ENCODE peak calls at places on chromosomes 13 and 19, in ten cellular contexts. J is thoracic aorta, D is body of pancreas, K is WTC11, V is omental fat pad, R is osteocyte, A is HL-60, N is left ventricle myocardium inferior, O is tibial nerve, E is fibroblast of pulmonary artery. P is an unnamed sample.

GRCh38 chr13:76799696-76800095 is 86.5 kb downstream of the KCTD12 start:
- DNase-seq in J (no peak), D (no peak), K (no peak), V (no peak), R (no peak), A (no peak), N (no peak), O (no peak), E (peak), P (no peak)

GRCh38 chr19:10122066-10122465 is 2.4 kb upstream of the EIF3G start:
- DNase-seq in J (no peak), D (no peak), K (no peak), V (no peak), R (no peak), A (no peak), N (no peak), O (no peak), E (peak), P (no peak)

GRCh38 chr13:28704282-28704681 is 14.5 kb downstream of the SLC46A3 start:
- DNase-seq in J (no peak), D (no peak), K (no peak), V (no peak), R (no peak), A (no peak), N (no peak), O (no peak), E (no peak), P (no peak)

GRCh38 chr19:8361921-8362793 is 1.8 kb upstream of the ANGPTL4 start:
- DNase-seq in J (peak), D (peak), K (no peak), V (peak), R (peak), A (peak), N (peak), O (peak), E (peak), P (no peak)

GRCh38 chr19:57786286-57786685 is 16.8 kb downstream of the ZNF586 start:
- DNase-seq in J (no peak), D (no peak), K (no peak), V (no peak), R (no peak), A (no peak), N (no peak), O (no peak), E (no peak), P (no peak)

GRCh38 chr13:73288596-73288995 is 229.8 kb downstream of the KLF5 start:
- DNase-seq in J (no peak), D (no peak), K (no peak), V (no peak), R (no peak), A (peak), N (no peak), O (no peak), E (no peak), P (no peak)

GRCh38 chr19:21581646-21582045 is 76.2 kb downstream of the ZNF429 start:
- DNase-seq in J (no peak), D (peak), K (no peak), V (no peak), R (no peak), A (no peak), N (no peak), O (no peak), E (no peak), P (no peak)

GRCh38 chr19:3656747-3657394 is 30.3 kb upstream of the CACTIN start:
- DNase-seq in J (no peak), D (no peak), K (no peak), V (no peak), R (no peak), A (no peak), N (no peak), O (no peak), E (no peak), P (no peak)

GRCh38 chr19:42407085-42407815 is 17.2 kb upstream of the CNFN start:
- DNase-seq in J (no peak), D (no peak), K (no peak), V (no peak), R (no peak), A (no peak), N (no peak), O (no peak), E (no peak), P (no peak)

GRCh38 chr13:112562786-112563383 is 25.1 kb downstream of the TUBGCP3 start:
- DNase-seq in J (no peak), D (no peak), K (no peak), V (no peak), R (no peak), A (no peak), N (no peak), O (no peak), E (no peak), P (no peak)

GRCh38 chr13:50613356-50613831 is 230.1 kb downstream of the DLEU7 start:
- DNase-seq in J (no peak), D (no peak), K (no peak), V (no peak), R (no peak), A (no peak), N (no peak), O (no peak), E (peak), P (no peak)

GRCh38 chr13:105069106-105069505 is 1466.4 kb downstream of the EFNB2 start:
- DNase-seq in J (no peak), D (no peak), K (no peak), V (no peak), R (no peak), A (no peak), N (no peak), O (no peak), E (no peak), P (no peak)

GRCh38 chr19:1000591-1001537 is 645 bp downstream of the GRIN3B start:
- DNase-seq in J (no peak), D (no peak), K (no peak), V (no peak), R (no peak), A (no peak), N (no peak), O (no peak), E (no peak), P (peak)

GRCh38 chr13:114140909-114141255 is 8.5 kb upstream of the RASA3 start:
- DNase-seq in J (no peak), D (no peak), K (peak), V (no peak), R (no peak), A (no peak), N (no peak), O (no peak), E (no peak), P (no peak)

GRCh38 chr19:17095141-17095919 is 19.8 kb downstream of the MYO9B start:
- DNase-seq in J (peak), D (peak), K (no peak), V (no peak), R (no peak), A (no peak), N (peak), O (no peak), E (peak), P (no peak)

GRCh38 chr19:6723738-6724137 is 3.3 kb upstream of the C3 start:
- DNase-seq in J (no peak), D (peak), K (no peak), V (no peak), R (no peak), A (peak), N (no peak), O (no peak), E (no peak), P (no peak)

GRCh38 chr19:9913237-9914000 is 22.9 kb downstream of the OLFM2 start:
- DNase-seq in J (no peak), D (peak), K (peak), V (no peak), R (no peak), A (no peak), N (peak), O (no peak), E (no peak), P (no peak)

GRCh38 chr13:72194531-72194930 is 327.5 kb upstream of the DACH1 start:
- DNase-seq in J (no peak), D (peak), K (no peak), V (no peak), R (no peak), A (no peak), N (no peak), O (no peak), E (no peak), P (no peak)

GRCh38 chr13:47252627-47253026 is 355.8 kb upstream of the HTR2A start:
- DNase-seq in J (no peak), D (no peak), K (no peak), V (no peak), R (no peak), A (no peak), N (no peak), O (no peak), E (peak), P (no peak)

GRCh38 chr13:27339299-27339698 is 68.7 kb downstream of the RASL11A start:
- DNase-seq in J (no peak), D (peak), K (peak), V (no peak), R (no peak), A (peak), N (no peak), O (peak), E (peak), P (no peak)

GRCh38 chr19:3670796-3671679 is 29.2 kb downstream of the PIP5K1C start:
- DNase-seq in J (peak), D (peak), K (no peak), V (peak), R (no peak), A (no peak), N (peak), O (peak), E (peak), P (no peak)

GRCh38 chr13:40692946-40693345 is 26.5 kb upstream of the FOXO1 start:
- DNase-seq in J (no peak), D (no peak), K (no peak), V (no peak), R (no peak), A (no peak), N (no peak), O (no peak), E (no peak), P (no peak)

GRCh38 chr13:44801990-44802389 is 187.3 kb downstream of the NUFIP1 start:
- DNase-seq in J (no peak), D (no peak), K (no peak), V (no peak), R (no peak), A (peak), N (no peak), O (no peak), E (peak), P (no peak)

GRCh38 chr13:23766199-23766771 is 122.9 kb downstream of the MIPEP start:
- DNase-seq in J (no peak), D (no peak), K (no peak), V (no peak), R (no peak), A (no peak), N (no peak), O (no peak), E (no peak), P (no peak)

GRCh38 chr19:35140207-35140897 is 1.7 kb downstream of the FXYD1 start:
- DNase-seq in J (no peak), D (no peak), K (no peak), V (no peak), R (no peak), A (no peak), N (no peak), O (no peak), E (no peak), P (no peak)
- TF ChIP-seq CTCF in J (no peak), D (no peak), K (no peak), V (no peak), R (no peak), A (no peak), N (no peak), O (no peak), E (no peak), P (no peak)

GRCh38 chr19:37987356-37988332 is 80.6 kb downstream of the SIPA1L3 start:
- DNase-seq in J (no peak), D (no peak), K (peak), V (no peak), R (no peak), A (no peak), N (no peak), O (no peak), E (no peak), P (no peak)
- TF ChIP-seq CTCF in J (no peak), D (no peak), K (peak), V (no peak), R (no peak), A (no peak), N (no peak), O (no peak), E (peak), P (no peak)

GRCh38 chr19:4829001-4829712 is 2.4 kb downstream of the TICAM1 start:
- DNase-seq in J (no peak), D (peak), K (no peak), V (no peak), R (no peak), A (peak), N (no peak), O (no peak), E (no peak), P (peak)
- TF ChIP-seq CTCF in J (no peak), D (peak), K (no peak), V (no peak), R (no peak), A (peak), N (no peak), O (peak), E (no peak), P (no peak)

DNA sequence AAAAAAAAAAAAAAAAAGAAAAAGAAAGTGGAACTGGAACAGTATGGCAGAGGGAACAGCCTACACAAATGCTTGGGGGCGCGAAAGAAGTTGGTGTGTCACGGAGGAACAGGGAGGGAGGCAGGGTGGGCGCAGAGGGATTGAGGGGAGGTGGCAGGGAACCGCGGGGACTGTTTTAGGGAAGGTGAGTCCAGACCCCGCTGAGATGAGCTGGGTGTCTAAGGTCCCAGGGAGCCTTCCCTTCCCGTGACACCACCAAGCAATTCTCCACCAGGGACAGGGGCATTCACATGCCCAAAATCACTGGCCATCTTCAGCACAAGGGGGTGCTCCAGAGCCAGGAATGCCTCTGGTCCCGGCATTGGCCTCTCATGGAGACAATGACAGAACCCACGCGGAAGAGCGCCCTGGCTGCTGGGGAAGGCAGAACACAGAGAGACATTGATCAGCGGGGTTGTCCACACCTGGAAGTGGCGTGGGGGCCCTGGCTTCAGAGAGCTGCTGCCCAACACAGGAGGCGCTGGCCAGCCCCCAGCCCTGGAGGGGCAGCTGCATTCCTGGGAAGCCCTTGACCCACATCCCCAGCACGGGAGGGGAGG is 6.9 kb downstream of the PEAK3 start:
- DNase-seq in J (no peak), D (peak), K (peak), V (no peak), R (no peak), A (peak), N (peak), O (peak), E (peak), P (no peak)
- TF ChIP-seq CTCF in J (peak), D (peak), K (peak), V (no peak), R (peak), A (peak), N (peak), O (peak), E (peak), P (no peak)

DNA sequence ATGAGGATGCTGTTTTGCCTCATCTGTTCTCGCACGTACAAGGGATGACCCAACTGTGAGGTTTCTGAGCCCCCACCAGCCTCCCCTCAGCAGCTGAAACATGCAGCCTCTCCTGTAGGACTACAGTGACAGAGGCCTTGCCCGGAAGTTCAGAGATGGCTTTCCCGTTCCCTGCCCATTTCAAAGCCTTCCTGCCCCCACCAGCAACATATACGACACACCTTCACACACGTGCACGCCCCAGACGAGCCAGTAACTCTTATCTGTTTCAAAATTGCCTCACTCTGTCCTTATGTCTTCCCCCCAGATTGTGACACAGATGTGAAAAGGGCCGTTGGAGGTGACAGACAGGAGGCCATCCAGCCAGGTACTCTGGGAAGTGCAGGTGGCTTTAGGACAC is 95.8 kb downstream of the RAB20 start:
- DNase-seq in J (no peak), D (no peak), K (no peak), V (no peak), R (no peak), A (no peak), N (no peak), O (no peak), E (no peak), P (no peak)
- TF ChIP-seq CTCF in J (no peak), D (no peak), K (no peak), V (no peak), R (no peak), A (no peak), N (no peak), O (no peak), E (no peak), P (no peak)

GRCh38 chr19:50147462-50148423 is 15.3 kb downstream of the IZUMO2 start:
- DNase-seq in J (peak), D (peak), K (peak), V (peak), R (peak), A (peak), N (peak), O (peak), E (peak), P (peak)
- TF ChIP-seq CTCF in J (no peak), D (peak), K (no peak), V (no peak), R (peak), A (no peak), N (peak), O (peak), E (peak), P (no peak)

GRCh38 chr13:98866882-98867281 is 111.0 kb downstream of the DOCK9 start:
- DNase-seq in J (no peak), D (no peak), K (no peak), V (no peak), R (no peak), A (no peak), N (no peak), O (no peak), E (no peak), P (no peak)

GRCh38 chr13:98871727-98872126 is 106.1 kb downstream of the DOCK9 start:
- DNase-seq in J (no peak), D (no peak), K (no peak), V (no peak), R (no peak), A (no peak), N (no peak), O (no peak), E (no peak), P (no peak)

GRCh38 chr13:98873377-98874028 is 104.4 kb downstream of the DOCK9 start:
- DNase-seq in J (no peak), D (no peak), K (no peak), V (no peak), R (no peak), A (no peak), N (no peak), O (no peak), E (no peak), P (no peak)

GRCh38 chr13:98868932-98869331 is 108.9 kb downstream of the DOCK9 start:
- DNase-seq in J (no peak), D (no peak), K (no peak), V (no peak), R (no peak), A (no peak), N (no peak), O (no peak), E (no peak), P (no peak)

GRCh38 chr13:98869408-98870090 is 108.3 kb downstream of the DOCK9 start:
- DNase-seq in J (no peak), D (no peak), K (no peak), V (no peak), R (no peak), A (no peak), N (peak), O (no peak), E (peak), P (no peak)
- TF ChIP-seq CTCF in J (no peak), D (no peak), K (no peak), V (no peak), R (peak), A (no peak), N (peak), O (no peak), E (peak), P (no peak)